ENCODE peak calls at places on chromosomes 3 and 15, in six cellular contexts. S is body of pancreas, B is erythroblast, L is K562, V is ovary, E is tibial nerve. J is an unnamed sample.

GRCh38 chr3:22728406-22728805 is 474.7 kb upstream of the UBE2E2 start:
- DNase-seq in L (no peak), S (no peak), V (no peak), B (no peak), E (no peak), J (no peak)

GRCh38 chr15:90365414-90366055 is 13.5 kb downstream of the ZNF774 start:
- DNase-seq in B (peak; percentile 32), E (no peak), S (no peak), V (no peak), L (no peak), J (no peak)

GRCh38 chr3:53682807-53683206 is 163.4 kb downstream of the CHDH start:
- DNase-seq in B (no peak), V (no peak), E (no peak), L (no peak), S (no peak), J (no peak)

GRCh38 chr3:96182756-96183155 is 631.6 kb upstream of the EPHA6 start:
- DNase-seq in E (no peak), S (no peak), L (no peak), B (no peak), V (no peak), J (no peak)

GRCh38 chr3:15501126-15501525 is 20.4 kb downstream of the COLQ start:
- DNase-seq in V (no peak), B (no peak), E (no peak), L (no peak), S (no peak), J (no peak)

GRCh38 chr3:111748132-111748531 is 110.9 kb upstream of the PHLDB2 start:
- DNase-seq in V (no peak), E (no peak), L (no peak), S (no peak), B (no peak), J (no peak)

GRCh38 chr3:147419062-147419701 is 10.0 kb downstream of the ZIC1 start:
- DNase-seq in S (peak; percentile 33), L (peak; percentile 73), B (peak; percentile 21), E (no peak), V (peak; percentile 51), J (no peak)

GRCh38 chr3:158771982-158772381 is 29.9 kb upstream of the MFSD1 start:
- DNase-seq in E (no peak), S (no peak), L (no peak), B (no peak), V (no peak), J (no peak)

GRCh38 chr15:90340345-90340744 is 11.7 kb upstream of the ZNF774 start:
- DNase-seq in V (no peak), E (no peak), S (peak; percentile 32), B (no peak), L (peak; percentile 39), J (no peak)

GRCh38 chr15:98727115-98728040 is 79.0 kb downstream of the IGF1R start:
- DNase-seq in S (peak; percentile 94), L (no peak), B (no peak), E (peak; percentile 66), V (peak; percentile 85), J (peak; percentile 85)

GRCh38 chr3:188759516-188760005 is 412.2 kb upstream of the TPRG1 start:
- DNase-seq in S (no peak), B (no peak), E (no peak), L (no peak), V (no peak), J (no peak)

GRCh38 chr15:30885814-30886213 is 17.9 kb upstream of the FAN1 start:
- DNase-seq in L (no peak), B (peak; percentile 28), E (no peak), S (no peak), V (no peak), J (peak; percentile 14)

GRCh38 chr15:23750776-23751175 is 63.7 kb upstream of the NDN start:
- DNase-seq in V (no peak), S (no peak), L (no peak), B (no peak), E (no peak), J (no peak)

GRCh38 chr15:50828610-50829206 is 63.2 kb upstream of the SPPL2A start:
- DNase-seq in E (no peak), L (no peak), V (no peak), S (no peak), B (no peak), J (peak; percentile 22)

GRCh38 chr3:147237991-147238390 is 168.4 kb downstream of the ZIC4 start:
- DNase-seq in L (no peak), B (no peak), V (no peak), S (no peak), E (no peak), J (no peak)

GRCh38 chr3:71723452-71724170 is 1.6 kb downstream of the EIF4E3 start:
- DNase-seq in V (no peak), L (no peak), S (no peak), E (no peak), B (no peak), J (no peak)

GRCh38 chr3:152968388-152969024 is 133.6 kb downstream of the P2RY1 start:
- DNase-seq in E (no peak), L (peak; percentile 8), B (no peak), V (no peak), S (no peak), J (no peak)

GRCh38 chr3:48140284-48140683 is 47.9 kb downstream of the CDC25A start:
- DNase-seq in V (no peak), S (no peak), L (no peak), E (no peak), B (no peak), J (no peak)

GRCh38 chr3:147421184-147421912 is 12.2 kb downstream of the ZIC1 start:
- DNase-seq in E (no peak), L (no peak), S (no peak), B (no peak), V (no peak), J (no peak)

GRCh38 chr3:58351920-58352319 is 19.2 kb downstream of the PXK start:
- DNase-seq in V (no peak), L (no peak), B (no peak), E (no peak), S (no peak), J (no peak)

GRCh38 chr3:138378331-138378730 is 30.0 kb downstream of the MRAS start:
- DNase-seq in V (no peak), L (no peak), E (no peak), B (no peak), S (no peak), J (no peak)

GRCh38 chr15:63501256-63502089 is 2.9 kb upstream of the USP3 start:
- DNase-seq in S (peak; percentile 87), V (peak; percentile 90), B (no peak), L (no peak), E (peak; percentile 54), J (no peak)

GRCh38 chr3:194766845-194767244 is 81.2 kb downstream of the FAM43A start:
- DNase-seq in E (no peak), B (no peak), L (no peak), V (no peak), S (no peak), J (no peak)

GRCh38 chr3:194767430-194768207 is 81.9 kb downstream of the FAM43A start:
- DNase-seq in B (no peak), V (no peak), S (no peak), E (no peak), L (no peak), J (no peak)

GRCh38 chr3:194768586-194768985 is 82.9 kb downstream of the FAM43A start:
- DNase-seq in L (no peak), V (peak; percentile 38), B (no peak), S (no peak), E (no peak), J (no peak)

GRCh38 chr3:194772241-194773000 is 86.7 kb downstream of the FAM43A start:
- DNase-seq in S (no peak), E (no peak), V (no peak), L (no peak), B (no peak), J (no peak)

DNA sequence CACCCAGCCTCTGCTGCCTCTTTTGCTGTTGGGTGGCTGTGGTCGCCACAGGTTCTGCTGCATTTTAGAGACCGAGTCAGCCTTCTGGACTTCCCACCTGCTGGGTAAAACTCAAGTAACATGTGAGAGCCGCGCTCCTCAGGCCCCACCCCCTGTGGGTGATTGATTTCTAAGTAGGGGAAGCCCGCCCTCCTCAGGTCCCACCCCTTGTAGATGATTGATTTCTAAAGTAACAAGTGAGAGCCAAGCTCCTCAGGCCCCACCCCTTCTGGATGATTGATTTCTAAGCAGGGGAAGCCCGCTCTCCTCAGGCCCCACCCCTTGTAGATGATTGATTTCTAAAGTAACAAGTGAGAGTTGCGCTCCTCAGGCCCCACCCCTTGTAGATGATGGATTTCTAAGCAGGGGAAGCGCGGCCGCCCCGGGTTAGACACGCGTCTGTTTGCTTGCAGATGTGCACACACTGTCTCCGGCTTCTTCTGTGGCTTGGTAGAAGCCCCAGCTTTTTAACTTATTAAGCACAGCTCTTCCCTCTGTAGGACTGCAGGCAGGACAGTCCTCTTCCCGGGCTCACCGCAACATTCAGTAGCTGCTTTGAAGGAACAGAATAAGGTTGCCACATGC is 83.4 kb downstream of the FAM43A start:
- DNase-seq in S (peak; percentile 98), L (peak; percentile 86), E (peak; percentile 87), B (peak; percentile 93), V (peak; percentile 92), J (peak; percentile 83)
- TF ChIP-seq POLR2A in S (peak; percentile 42), L (no peak), E (no peak), B (no peak), V (no peak), J (no peak)

DNA sequence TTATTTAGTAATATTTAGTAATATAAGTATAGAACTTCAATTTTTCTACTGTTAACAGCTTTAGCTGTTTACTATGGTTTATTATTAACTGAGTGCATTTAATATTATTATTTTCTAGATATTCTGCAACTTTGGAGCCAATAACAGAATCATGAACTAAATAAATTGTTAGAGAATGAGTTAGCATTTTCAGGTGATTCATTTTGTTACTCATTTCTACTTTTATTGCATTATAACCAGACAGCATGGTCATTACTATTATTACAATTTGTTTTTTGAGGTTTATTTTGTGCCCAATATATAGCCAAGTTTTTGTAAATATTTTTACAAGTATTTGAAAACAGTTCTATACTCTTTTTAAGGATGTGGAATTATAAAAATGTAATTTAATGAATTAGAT is 279.6 kb downstream of the SQOR start:
- DNase-seq in V (no peak), S (no peak), B (no peak), E (no peak), L (no peak), J (no peak)
- TF ChIP-seq POLR2A in V (no peak), S (no peak), B (no peak), E (no peak), L (no peak), J (no peak)

GRCh38 chr15:74873756-74874424 is 725 bp upstream of the SCAMP2 start:
- DNase-seq in S (peak; percentile 24), B (peak; percentile 51), L (peak; percentile 47), E (no peak), V (no peak), J (no peak)

GRCh38 chr15:74870496-74871213 is 2.5 kb downstream of the SCAMP2 start:
- DNase-seq in B (no peak), V (no peak), S (no peak), L (no peak), E (no peak), J (no peak)

GRCh38 chr15:74872702-74873035 is 496 bp downstream of the SCAMP2 start:
- DNase-seq in E (no peak), S (no peak), L (no peak), V (no peak), B (no peak), J (no peak)

GRCh38 chr15:74869726-74870407 is 3.3 kb downstream of the SCAMP2 start:
- DNase-seq in V (no peak), S (peak; percentile 39), B (no peak), L (no peak), E (no peak), J (no peak)

GRCh38 chr15:74873036-74873755 is at the start of gene SCAMP2:
- DNase-seq in L (peak; percentile 96), B (peak; percentile 94), E (peak; percentile 85), V (peak; percentile 93), S (peak; percentile 94), J (peak; percentile 85)
- TF ChIP-seq POLR2A in L (peak; percentile 96), B (peak; percentile 85), E (peak; percentile 87), V (peak; percentile 82), S (peak; percentile 83), J (peak; percentile 79)

GRCh38 chr3:11846281-11847034 is at the start of gene TAMM41:
- DNase-seq in S (peak; percentile 90), E (peak; percentile 78), B (peak; percentile 93), L (peak; percentile 93), V (peak; percentile 86), J (peak; percentile 84)
- TF ChIP-seq POLR2A in S (peak; percentile 83), E (peak; percentile 66), B (peak; percentile 88), L (peak; percentile 98), V (peak; percentile 9), J (peak; percentile 93)

J was measured in H54.